ENCODE peak calls at places on chromosomes 13 and 19, in ten cellular contexts. M is retinal pigment epithelial cell; O is lung; S is uterus; I is HL-60; N is CD8-positive, alpha-beta memory T cell; Q is upper lobe of right lung; L is GM12865; R is astrocyte of the cerebellum; T is neural progenitor cell. Z is an unnamed sample.

GRCh38 chr13:42997381-42997780 is 5.3 kb upstream of the EPSTI1 start:
- DNase-seq in M (no peak), O (no peak), S (no peak), I (no peak), N (no peak), Q (no peak), L (peak), R (no peak), T (no peak), Z (no peak)

GRCh38 chr19:47056416-47056815 is 8.0 kb upstream of the TMEM160 start:
- DNase-seq in M (no peak), O (no peak), S (no peak), I (no peak), N (no peak), Q (no peak), L (no peak), R (no peak), T (no peak), Z (no peak)

GRCh38 chr13:31793246-31793645 is 53.9 kb downstream of the RXFP2 start:
- DNase-seq in M (no peak), O (no peak), S (no peak), I (no peak), N (no peak), Q (no peak), L (no peak), R (no peak), T (no peak), Z (no peak)

GRCh38 chr13:33108620-33109019 is 92.4 kb downstream of the KL start:
- DNase-seq in M (no peak), O (no peak), S (no peak), I (no peak), N (no peak), Q (no peak), L (no peak), R (no peak), T (no peak), Z (no peak)

GRCh38 chr19:8149261-8150094 is at the start of gene FBN3:
- DNase-seq in M (no peak), O (no peak), S (no peak), I (no peak), N (no peak), Q (peak), L (no peak), R (no peak), T (peak), Z (no peak)

GRCh38 chr13:91572944-91573535 is 174.6 kb downstream of the GPC5 start:
- DNase-seq in M (peak), O (no peak), S (no peak), I (no peak), N (no peak), Q (no peak), L (no peak), R (no peak), T (no peak), Z (no peak)

GRCh38 chr13:67986234-67986633 is 756.1 kb upstream of the PCDH9 start:
- DNase-seq in M (no peak), O (no peak), S (no peak), I (no peak), N (no peak), Q (no peak), L (no peak), R (no peak), T (no peak), Z (no peak)

GRCh38 chr13:75796825-75797224 is 160.7 kb downstream of the LMO7 start:
- DNase-seq in M (no peak), O (no peak), S (no peak), I (no peak), N (no peak), Q (no peak), L (no peak), R (no peak), T (no peak), Z (no peak)

GRCh38 chr13:98994080-98994479 is 16.2 kb upstream of the DOCK9 start:
- DNase-seq in M (no peak), O (no peak), S (no peak), I (no peak), N (no peak), Q (no peak), L (no peak), R (no peak), T (no peak), Z (no peak)

GRCh38 chr13:110448230-110448629 is 113.3 kb downstream of the RAB20 start:
- DNase-seq in M (peak), O (no peak), S (peak), I (no peak), N (no peak), Q (no peak), L (no peak), R (peak), T (no peak), Z (no peak)

GRCh38 chr19:47284324-47284899 is 9.7 kb downstream of the INAFM1 start:
- DNase-seq in M (peak), O (no peak), S (no peak), I (peak), N (peak), Q (no peak), L (peak), R (no peak), T (peak), Z (peak)

GRCh38 chr19:590396-590745 is 690 bp downstream of the HCN2 start:
- DNase-seq in M (no peak), O (no peak), S (no peak), I (no peak), N (no peak), Q (no peak), L (no peak), R (no peak), T (peak), Z (no peak)

GRCh38 chr13:113453962-113454361 is 674 bp upstream of the ADPRHL1 start:
- DNase-seq in M (no peak), O (no peak), S (no peak), I (no peak), N (no peak), Q (no peak), L (no peak), R (peak), T (no peak), Z (no peak)

GRCh38 chr19:33721735-33722297 is 74.9 kb upstream of the KCTD15 start:
- DNase-seq in M (no peak), O (no peak), S (no peak), I (no peak), N (no peak), Q (no peak), L (no peak), R (no peak), T (no peak), Z (no peak)

GRCh38 chr13:114164027-114164426 is 15.0 kb upstream of the CFAP97D2 start:
- DNase-seq in M (no peak), O (no peak), S (no peak), I (no peak), N (no peak), Q (no peak), L (no peak), R (no peak), T (no peak), Z (no peak)

GRCh38 chr13:34107814-34108213 is 289.9 kb downstream of the RFC3 start:
- DNase-seq in M (no peak), O (no peak), S (no peak), I (no peak), N (no peak), Q (no peak), L (no peak), R (no peak), T (no peak), Z (no peak)

GRCh38 chr19:38265213-38265861 is 964 bp downstream of the SPINT2 start:
- DNase-seq in M (peak), O (peak), S (no peak), I (no peak), N (no peak), Q (peak), L (no peak), R (no peak), T (no peak), Z (peak)

GRCh38 chr19:2187164-2187563 is 23.4 kb downstream of the DOT1L start:
- DNase-seq in M (no peak), O (no peak), S (no peak), I (no peak), N (no peak), Q (no peak), L (no peak), R (no peak), T (no peak), Z (no peak)
- H3K4me3 ChIP-seq in M (no peak), O (no peak), S (no peak), I (no peak), N (no peak), Q (no peak), L (no peak), R (no peak), T (no peak), Z (no peak)

GRCh38 chr19:3096267-3096901 is 2.2 kb downstream of the GNA11 start:
- DNase-seq in M (no peak), O (no peak), S (no peak), I (no peak), N (no peak), Q (peak), L (no peak), R (no peak), T (no peak), Z (no peak)
- H3K4me3 ChIP-seq in M (peak), O (peak), S (peak), I (no peak), N (no peak), Q (peak), L (no peak), R (peak), T (peak), Z (no peak)

DNA sequence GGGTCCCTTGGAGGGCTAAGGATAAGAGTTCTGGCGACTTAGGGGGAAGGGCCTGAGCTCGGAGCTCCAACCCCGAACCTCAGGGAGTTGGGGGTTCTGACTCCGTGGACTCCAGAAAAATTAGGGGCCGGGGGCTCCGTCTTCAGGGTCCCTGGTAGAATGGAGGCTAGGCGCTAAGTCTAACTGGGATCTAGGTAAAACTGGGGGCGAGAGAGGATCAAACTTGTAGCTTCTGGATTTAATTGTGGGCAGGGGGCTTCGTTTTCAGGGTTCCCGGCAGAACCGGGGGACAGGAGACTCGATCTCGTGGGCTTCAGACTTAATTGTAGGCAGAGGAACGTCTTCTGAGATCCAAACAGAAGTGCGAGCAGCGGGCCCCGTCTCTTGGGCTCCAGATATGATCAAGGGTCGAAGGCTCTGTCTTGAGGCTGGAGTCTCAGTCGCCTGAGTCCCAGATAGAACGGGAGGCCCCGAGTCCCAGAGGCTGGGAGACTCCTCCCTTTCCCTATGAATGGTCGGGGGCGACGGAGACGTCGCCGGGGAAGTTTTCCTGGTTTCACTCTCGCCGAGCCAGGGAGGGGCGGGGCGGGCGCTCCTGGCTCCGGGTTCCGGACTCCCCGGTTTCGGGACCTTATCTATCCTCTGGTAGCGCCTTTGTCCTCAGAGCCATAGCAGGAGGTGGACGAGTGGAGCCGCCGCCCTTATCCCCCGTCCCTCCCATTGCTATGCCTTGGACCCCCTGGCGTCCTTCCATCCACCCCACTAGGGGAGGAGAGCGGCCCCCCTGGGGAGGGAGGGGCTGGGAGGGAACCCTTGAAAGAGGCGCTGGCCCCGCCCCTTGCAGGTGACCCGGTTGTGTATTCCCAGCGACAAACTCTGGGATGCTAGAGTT is 1.3 kb downstream of the NECTIN2 start:
- DNase-seq in M (no peak), O (peak), S (peak), I (no peak), N (no peak), Q (peak), L (no peak), R (no peak), T (peak), Z (no peak)
- H3K4me3 ChIP-seq in M (peak), O (peak), S (peak), I (no peak), N (peak), Q (peak), L (no peak), R (peak), T (peak), Z (no peak)

GRCh38 chr19:58157045-58157728 is 6.6 kb upstream of the ZNF329 start:
- DNase-seq in M (no peak), O (no peak), S (no peak), I (no peak), N (no peak), Q (no peak), L (no peak), R (no peak), T (no peak), Z (no peak)
- H3K4me3 ChIP-seq in M (no peak), O (no peak), S (no peak), I (no peak), N (no peak), Q (no peak), L (no peak), R (no peak), T (no peak), Z (no peak)

GRCh38 chr19:2474232-2475017 is 1.5 kb upstream of the GADD45B start:
- DNase-seq in M (no peak), O (peak), S (peak), I (peak), N (peak), Q (peak), L (peak), R (no peak), T (peak), Z (peak)

GRCh38 chr19:2476451-2477140 is 669 bp downstream of the GADD45B start:
- DNase-seq in M (no peak), O (peak), S (peak), I (peak), N (peak), Q (peak), L (peak), R (no peak), T (peak), Z (peak)

GRCh38 chr19:2477141-2477710 is 1.3 kb downstream of the GADD45B start:
- DNase-seq in M (no peak), O (peak), S (peak), I (peak), N (no peak), Q (peak), L (no peak), R (no peak), T (peak), Z (no peak)

GRCh38 chr19:2475702-2476450 is at the start of gene GADD45B:
- DNase-seq in M (peak), O (peak), S (peak), I (peak), N (peak), Q (peak), L (peak), R (peak), T (peak), Z (peak)

GRCh38 chr19:2475018-2475701 is 767 bp upstream of the GADD45B start:
- DNase-seq in M (no peak), O (peak), S (peak), I (peak), N (peak), Q (peak), L (peak), R (no peak), T (peak), Z (peak)
- H3K4me3 ChIP-seq in M (peak), O (peak), S (peak), I (peak), N (peak), Q (peak), L (peak), R (peak), T (peak), Z (peak)

GRCh38 chr13:57630661-57631606 is 610 bp upstream of the PCDH17 start:
- DNase-seq in M (no peak), O (no peak), S (no peak), I (no peak), N (no peak), Q (peak), L (no peak), R (peak), T (peak), Z (no peak)

GRCh38 chr13:57627663-57628062 is 3.9 kb upstream of the PCDH17 start:
- DNase-seq in M (no peak), O (no peak), S (no peak), I (no peak), N (no peak), Q (no peak), L (peak), R (no peak), T (peak), Z (no peak)

GRCh38 chr13:57629391-57629804 is 2.1 kb upstream of the PCDH17 start:
- DNase-seq in M (no peak), O (no peak), S (no peak), I (no peak), N (no peak), Q (peak), L (no peak), R (no peak), T (no peak), Z (no peak)

GRCh38 chr13:57631607-57632275 is at the start of gene PCDH17:
- DNase-seq in M (no peak), O (peak), S (no peak), I (no peak), N (no peak), Q (peak), L (no peak), R (no peak), T (peak), Z (no peak)

GRCh38 chr13:57629821-57630235 is 1.7 kb upstream of the PCDH17 start:
- DNase-seq in M (peak), O (peak), S (peak), I (no peak), N (peak), Q (peak), L (no peak), R (peak), T (peak), Z (peak)
- H3K4me3 ChIP-seq in M (peak), O (peak), S (peak), I (no peak), N (peak), Q (peak), L (no peak), R (peak), T (peak), Z (no peak)

GRCh38 chr13:83882626-83882959 is 319 bp upstream of the SLITRK1 start:
- DNase-seq in M (no peak), O (no peak), S (no peak), I (no peak), N (no peak), Q (no peak), L (no peak), R (no peak), T (no peak), Z (no peak)

GRCh38 chr13:83879431-83880171 is 2.7 kb downstream of the SLITRK1 start:
- DNase-seq in M (no peak), O (no peak), S (no peak), I (no peak), N (no peak), Q (no peak), L (no peak), R (no peak), T (peak), Z (no peak)

GRCh38 chr13:83881917-83882625 is at the start of gene SLITRK1:
- DNase-seq in M (peak), O (no peak), S (no peak), I (no peak), N (peak), Q (peak), L (peak), R (peak), T (peak), Z (peak)

GRCh38 chr13:83880275-83881027 is 1.8 kb downstream of the SLITRK1 start:
- DNase-seq in M (no peak), O (no peak), S (no peak), I (no peak), N (no peak), Q (no peak), L (no peak), R (no peak), T (peak), Z (no peak)

DNA sequence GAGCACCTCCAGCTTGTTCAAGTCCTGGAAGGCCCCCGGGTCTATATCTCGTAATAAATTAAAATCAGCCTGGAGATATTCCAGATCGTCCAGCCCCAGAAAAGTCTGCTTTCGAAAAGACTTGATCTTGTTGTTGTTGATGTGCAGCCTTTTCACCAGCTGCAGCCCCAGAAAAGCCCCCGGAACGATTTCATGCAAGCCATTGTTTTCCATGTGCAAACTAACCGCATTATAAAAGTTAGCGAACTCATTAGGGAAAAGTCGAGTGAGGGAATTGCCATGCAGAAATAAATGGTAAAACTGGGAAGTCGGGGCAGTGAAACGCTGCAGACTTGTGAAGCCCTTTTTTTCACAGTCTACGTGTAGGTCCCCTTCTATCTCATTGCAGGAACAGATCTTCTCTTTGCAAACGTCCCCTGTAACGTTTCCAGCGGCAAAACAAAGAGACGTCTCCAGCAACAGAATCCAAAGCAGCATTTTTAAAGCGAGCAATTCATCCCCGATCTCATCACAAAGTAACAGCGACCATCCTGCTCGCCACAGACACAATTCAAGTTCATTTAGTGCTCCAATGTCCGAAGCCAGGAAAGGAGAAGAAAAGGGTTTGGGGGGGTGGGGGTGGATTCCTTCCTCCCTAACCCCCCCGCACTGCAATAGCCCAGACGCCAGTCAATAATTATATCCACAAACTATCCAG is 1.1 kb downstream of the SLITRK1 start:
- DNase-seq in M (no peak), O (no peak), S (no peak), I (no peak), N (no peak), Q (no peak), L (no peak), R (no peak), T (peak), Z (no peak)
- H3K4me3 ChIP-seq in M (peak), O (no peak), S (no peak), I (no peak), N (no peak), Q (no peak), L (no peak), R (peak), T (peak), Z (no peak)

GRCh38 chr13:50154697-50155096 is 139.5 kb downstream of the KCNRG start:
- DNase-seq in M (no peak), O (no peak), S (no peak), I (no peak), N (no peak), Q (no peak), L (no peak), R (no peak), T (no peak), Z (no peak)
- H3K4me3 ChIP-seq in M (no peak), O (no peak), S (no peak), I (no peak), N (no peak), Q (no peak), L (no peak), R (no peak), T (no peak), Z (no peak)

DNA sequence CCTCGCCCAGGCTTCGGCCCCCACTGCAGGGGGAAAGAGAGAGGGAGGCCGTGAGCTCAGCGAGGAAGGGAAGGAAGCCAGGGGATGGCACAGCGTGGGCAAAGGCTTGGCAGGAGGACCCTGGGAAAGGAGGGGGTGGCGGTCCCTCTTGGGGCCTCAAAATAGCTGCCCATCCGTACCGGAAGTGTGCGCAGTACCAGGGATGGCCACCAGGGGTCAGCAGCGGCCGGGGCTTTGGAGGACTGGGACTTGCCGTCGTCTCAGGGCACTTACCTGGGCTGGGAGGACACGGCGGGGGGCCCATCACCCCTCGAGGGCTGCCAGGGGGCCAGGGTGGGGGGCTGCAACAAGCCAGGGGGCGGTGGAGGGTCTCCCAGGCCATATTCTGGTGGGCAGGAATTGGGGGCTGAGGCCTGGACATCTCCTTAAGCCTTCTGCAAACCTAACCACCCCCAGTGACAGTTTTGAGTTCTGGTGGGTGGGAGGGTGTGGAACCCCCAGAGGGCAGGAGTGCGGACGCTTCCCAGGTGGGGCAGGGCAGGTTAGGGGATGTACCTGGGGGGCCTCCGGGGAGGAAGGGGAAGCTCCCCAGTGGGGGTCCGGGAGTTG is 7.8 kb upstream of the TMEM161A start:
- DNase-seq in M (no peak), O (peak), S (peak), I (peak), N (peak), Q (peak), L (peak), R (no peak), T (peak), Z (peak)
- H3K4me3 ChIP-seq in M (no peak), O (no peak), S (no peak), I (no peak), N (no peak), Q (no peak), L (no peak), R (no peak), T (no peak), Z (no peak)